ENCODE peak calls at places on chromosomes 2 and 18, in nine cellular contexts. B, A, X, I, Q, M, D, O and C are unnamed samples.

GRCh38 chr2:13057671-13058070 is 340.9 kb downstream of the TRIB2 start:
- DNase-seq in B (no peak), A (no peak), X (no peak), I (no peak), Q (no peak), M (no peak), D (no peak), O (no peak), C (no peak)

GRCh38 chr2:23230885-23231284 is 154.1 kb upstream of the KLHL29 start:
- DNase-seq in B (no peak), A (no peak), X (no peak), I (no peak), Q (no peak), M (no peak), D (no peak), O (no peak), C (no peak)

GRCh38 chr2:159797468-159798375 is at the start of gene CD302:
- DNase-seq in B (peak; percentile 33), A (peak; percentile 45), X (peak; percentile 43), I (no peak), Q (peak; percentile 26), M (peak; percentile 59), D (no peak), O (peak; percentile 8), C (peak; percentile 54)

GRCh38 chr2:55771612-55772011 is 78.0 kb upstream of the PNPT1 start:
- DNase-seq in B (no peak), A (peak; percentile 67), X (no peak), I (no peak), Q (no peak), M (peak; percentile 32), D (no peak), O (no peak), C (peak; percentile 68)

GRCh38 chr2:26483957-26484565 is 6.1 kb upstream of the OTOF start:
- DNase-seq in B (no peak), A (no peak), X (no peak), I (no peak), Q (no peak), M (no peak), D (no peak), O (no peak), C (no peak)

GRCh38 chr2:73839653-73840411 is 11.1 kb downstream of the STAMBP start:
- DNase-seq in B (no peak), A (peak; percentile 47), X (no peak), I (no peak), Q (no peak), M (no peak), D (no peak), O (no peak), C (peak; percentile 59)

GRCh38 chr2:45120546-45120945 is 111.3 kb upstream of the SIX2 start:
- DNase-seq in B (no peak), A (peak; percentile 6), X (no peak), I (no peak), Q (no peak), M (peak; percentile 45), D (no peak), O (no peak), C (peak; percentile 23)

GRCh38 chr2:17272170-17272569 is 246.1 kb downstream of the RAD51AP2 start:
- DNase-seq in B (no peak), A (no peak), X (no peak), I (no peak), Q (no peak), M (no peak), D (no peak), O (no peak), C (no peak)

GRCh38 chr2:175844169-175844568 is 157.9 kb downstream of the LNPK start:
- DNase-seq in B (no peak), A (peak; percentile 78), X (no peak), I (no peak), Q (no peak), M (peak; percentile 35), D (no peak), O (no peak), C (peak; percentile 63)

GRCh38 chr2:133062174-133062573 is 392.2 kb upstream of the LYPD1 start:
- DNase-seq in B (no peak), A (peak; percentile 51), X (no peak), I (no peak), Q (no peak), M (no peak), D (no peak), O (no peak), C (peak; percentile 9)

GRCh38 chr2:70931376-70932000 is 4.2 kb upstream of the ATP6V1B1 start:
- DNase-seq in B (no peak), A (no peak), X (no peak), I (no peak), Q (no peak), M (no peak), D (no peak), O (no peak), C (no peak)

GRCh38 chr2:172425336-172425735 is 2.0 kb upstream of the ITGA6 start:
- DNase-seq in B (no peak), A (no peak), X (no peak), I (no peak), Q (no peak), M (peak; percentile 22), D (no peak), O (no peak), C (no peak)

GRCh38 chr2:158745067-158745865 is 49.9 kb upstream of the DAPL1 start:
- DNase-seq in B (peak; percentile 46), A (peak; percentile 74), X (peak; percentile 26), I (peak; percentile 7), Q (peak; percentile 73), M (peak; percentile 57), D (no peak), O (peak; percentile 3), C (peak; percentile 64)

GRCh38 chr18:79779700-79780190 is 18.0 kb upstream of the KCNG2 start:
- DNase-seq in B (no peak), A (no peak), X (no peak), I (no peak), Q (no peak), M (no peak), D (no peak), O (no peak), C (no peak)

GRCh38 chr18:9771261-9771976 is 63.3 kb downstream of the RAB31 start:
- DNase-seq in B (peak; percentile 98), A (peak; percentile 57), X (peak; percentile 11), I (peak; percentile 2), Q (peak; percentile 80), M (peak; percentile 67), D (peak; percentile 25), O (peak; percentile 27), C (peak; percentile 75)

GRCh38 chr2:42928692-42929576 is 136.6 kb upstream of the HAAO start:
- DNase-seq in B (peak; percentile 32), A (peak; percentile 47), X (no peak), I (no peak), Q (no peak), M (no peak), D (no peak), O (no peak), C (peak; percentile 45)

GRCh38 chr2:169507698-169508097 is 1.8 kb upstream of the KLHL41 start:
- DNase-seq in B (no peak), A (peak; percentile 78), X (no peak), I (no peak), Q (no peak), M (peak; percentile 53), D (no peak), O (no peak), C (peak; percentile 65)

GRCh38 chr2:232473467-232473890 is 14.2 kb downstream of the ECEL1 start:
- DNase-seq in B (no peak), A (no peak), X (no peak), I (no peak), Q (no peak), M (peak; percentile 24), D (no peak), O (no peak), C (peak; percentile 14)

GRCh38 chr2:133667085-133667484 is 98.8 kb upstream of the NCKAP5 start:
- DNase-seq in B (no peak), A (peak; percentile 94), X (no peak), I (no peak), Q (no peak), M (peak; percentile 80), D (no peak), O (no peak), C (peak; percentile 89)

GRCh38 chr18:25086876-25087275 is 265.1 kb downstream of the ZNF521 start:
- DNase-seq in B (no peak), A (no peak), X (no peak), I (no peak), Q (no peak), M (no peak), D (no peak), O (no peak), C (no peak)